ENCODE peak calls at places on chromosomes 3 and 15, in eight cellular contexts. P, D, Q, N, V, I, A and U are unnamed samples.

GRCh38 chr3:183590442-183590841 is 34.9 kb upstream of the KLHL6 start:
- DNase-seq in P (no peak), D (no peak), Q (no peak), N (no peak), V (no peak), I (peak), A (no peak), U (no peak)

GRCh38 chr3:53091011-53091410 is 39.2 kb downstream of the RFT1 start:
- DNase-seq in P (no peak), D (no peak), Q (no peak), N (no peak), V (no peak), I (no peak), A (no peak), U (no peak)

GRCh38 chr15:70375006-70375409 is 277.3 kb upstream of the TLE3 start:
- DNase-seq in P (no peak), D (peak), Q (no peak), N (no peak), V (peak), I (no peak), A (no peak), U (peak)

GRCh38 chr15:36591534-36592411 is 12.3 kb downstream of the CDIN1 start:
- DNase-seq in P (no peak), D (peak), Q (no peak), N (no peak), V (peak), I (no peak), A (no peak), U (peak)

GRCh38 chr15:92365816-92366215 is 27.9 kb upstream of the ST8SIA2 start:
- DNase-seq in P (no peak), D (no peak), Q (no peak), N (no peak), V (no peak), I (no peak), A (no peak), U (no peak)

GRCh38 chr3:24832878-24833277 is 338.2 kb upstream of the THRB start:
- DNase-seq in P (no peak), D (peak), Q (no peak), N (no peak), V (no peak), I (no peak), A (no peak), U (no peak)

GRCh38 chr15:52050416-52050815 is 31.4 kb downstream of the MAPK6 start:
- DNase-seq in P (no peak), D (peak), Q (no peak), N (no peak), V (peak), I (no peak), A (no peak), U (peak)

GRCh38 chr3:50381315-50381714 is 22.0 kb upstream of the TMEM115 start:
- DNase-seq in P (no peak), D (no peak), Q (no peak), N (no peak), V (no peak), I (no peak), A (no peak), U (no peak)

GRCh38 chr3:190360228-190360627 is 27.7 kb upstream of the CLDN16 start:
- DNase-seq in P (no peak), D (no peak), Q (no peak), N (no peak), V (no peak), I (no peak), A (no peak), U (no peak)

GRCh38 chr15:92920595-92921169 is 20.6 kb downstream of the CHD2 start:
- DNase-seq in P (no peak), D (no peak), Q (no peak), N (no peak), V (peak), I (no peak), A (no peak), U (no peak)

GRCh38 chr15:58434334-58434888 is 2.6 kb downstream of the LIPC start:
- DNase-seq in P (no peak), D (no peak), Q (no peak), N (no peak), V (no peak), I (no peak), A (no peak), U (no peak)

GRCh38 chr3:141680620-141681389 is 57.3 kb upstream of the RNF7 start:
- DNase-seq in P (no peak), D (no peak), Q (no peak), N (no peak), V (peak), I (no peak), A (no peak), U (peak)

GRCh38 chr3:141482250-141482937 is 4.4 kb upstream of the RASA2 start:
- DNase-seq in P (no peak), D (peak), Q (no peak), N (no peak), V (peak), I (no peak), A (no peak), U (no peak)